ENCODE peak calls at places on chromosomes 4 and X, in four cellular contexts. X is HAP-1, I is adipocyte, L is HCT116. T is an unnamed sample.

GRCh38 chrX:68732906-68733493 is 85.5 kb downstream of the STARD8 start:
- DNase-seq in X (peak; percentile 88), L (peak; percentile 35), I (peak; percentile 25), T (peak; percentile 56)

GRCh38 chr4:15428611-15429010 is 778 bp downstream of the C1QTNF7 start:
- DNase-seq in L (no peak), I (peak; percentile 45), X (no peak), T (no peak)

GRCh38 chr4:137576437-137576836 is 44.1 kb upstream of the PCDH18 start:
- DNase-seq in I (peak; percentile 57), L (no peak), X (no peak), T (no peak)

GRCh38 chrX:40947276-40947675 is 138.0 kb upstream of the USP9X start:
- DNase-seq in L (no peak), I (peak; percentile 55), X (no peak), T (no peak)

GRCh38 chrX:115560978-115561604 is at the start of gene PLS3:
- DNase-seq in L (peak; percentile 77), X (peak; percentile 96), I (peak; percentile 86), T (no peak)

GRCh38 chr4:79442422-79442821 is 34.4 kb upstream of the GK2 start:
- DNase-seq in X (no peak), L (no peak), I (no peak), T (no peak)

GRCh38 chr4:155591784-155592567 is 74.7 kb upstream of the GUCY1A1 start:
- DNase-seq in I (no peak), X (no peak), L (no peak), T (no peak)

GRCh38 chr4:33200377-33200776 is 2480.2 kb downstream of the PCDH7 start:
- DNase-seq in X (no peak), L (no peak), I (peak; percentile 11), T (no peak)

GRCh38 chrX:119036369-119037029 is 36.3 kb upstream of the CT47C1 start:
- DNase-seq in L (no peak), I (peak; percentile 6), X (no peak), T (no peak)

GRCh38 chr4:107839166-107839565 is 14.4 kb downstream of the SGMS2 start:
- DNase-seq in X (no peak), L (no peak), I (no peak), T (no peak)

GRCh38 chrX:148609766-148610698 is 109.6 kb downstream of the AFF2 start:
- DNase-seq in L (no peak), I (no peak), X (peak; percentile 52), T (no peak)

GRCh38 chr4:93660036-93660435 is 168.5 kb upstream of the ATOH1 start:
- DNase-seq in L (no peak), X (no peak), I (no peak), T (no peak)

GRCh38 chr4:37389967-37390580 is 145.5 kb downstream of the NWD2 start:
- DNase-seq in L (peak; percentile 48), I (peak; percentile 68), X (peak; percentile 63), T (no peak)

GRCh38 chrX:74325130-74326059 is 21.4 kb downstream of the ZCCHC13 start:
- DNase-seq in X (peak; percentile 67), L (no peak), I (no peak), T (no peak)

GRCh38 chrX:134454506-134454905 is 5.5 kb upstream of the HPRT1 start:
- DNase-seq in X (no peak), I (no peak), L (no peak), T (no peak)

GRCh38 chr4:109303141-109303499 is 662 bp upstream of the COL25A1 start:
- DNase-seq in I (peak; percentile 19), X (no peak), L (no peak), T (no peak)

GRCh38 chr4:177309525-177310371 is at the start of gene NEIL3:
- DNase-seq in I (peak; percentile 95), L (peak; percentile 73), X (peak; percentile 97), T (peak; percentile 92)

GRCh38 chr4:58809366-58809765 is 1699.2 kb upstream of the IGFBP7 start:
- DNase-seq in L (no peak), X (no peak), I (no peak), T (no peak)

GRCh38 chr4:155807021-155807420 is 48.2 kb downstream of the GUCY1B1 start:
- DNase-seq in I (peak; percentile 66), X (no peak), L (no peak), T (no peak)

GRCh38 chrX:137166591-137166990 is 132.8 kb upstream of the GPR101 start:
- DNase-seq in I (no peak), L (no peak), X (peak; percentile 67), T (no peak)

GRCh38 chr4:71074452-71075299 is 81.2 kb downstream of the DCK start:
- DNase-seq in X (no peak), I (no peak), L (no peak), T (no peak)

GRCh38 chr4:113255628-113256027 is 206.2 kb downstream of the ANK2 start:
- DNase-seq in L (no peak), X (no peak), I (no peak), T (no peak)

GRCh38 chr4:111632752-111633151 is 512.5 kb upstream of the FAM241A start:
- DNase-seq in L (no peak), X (no peak), I (no peak), T (no peak)

GRCh38 chr4:2761035-2761923 is 5.1 kb upstream of the TNIP2 start:
- DNase-seq in L (no peak), X (no peak), I (peak; percentile 34), T (no peak)

GRCh38 chrX:119682019-119682989 is 10.7 kb downstream of the SEPTIN6 start:
- DNase-seq in X (no peak), I (no peak), L (no peak), T (no peak)

GRCh38 chrX:153477901-153478300 is 7.5 kb upstream of the HAUS7 start:
- DNase-seq in L (no peak), X (no peak), I (no peak), T (no peak)

GRCh38 chr4:40525811-40526598 is 103.7 kb downstream of the RBM47 start:
- DNase-seq in I (peak; percentile 94), L (peak; percentile 51), X (peak; percentile 56), T (no peak)

GRCh38 chrX:138847930-138848329 is 136.4 kb upstream of the FGF13 start:
- DNase-seq in L (no peak), X (no peak), I (no peak), T (no peak)

GRCh38 chr4:157204634-157205244 is 15.8 kb upstream of the GRIA2 start:
- DNase-seq in I (no peak), L (peak; percentile 13), X (peak; percentile 73), T (no peak)

GRCh38 chrX:55033429-55033828 is 2.7 kb upstream of the ALAS2 start:
- DNase-seq in I (no peak), L (no peak), X (no peak), T (no peak)

GRCh38 chrX:55026840-55027239 is 3.9 kb downstream of the ALAS2 start:
- DNase-seq in I (no peak), L (no peak), X (no peak), T (no peak)

GRCh38 chrX:55028040-55028439 is 2.7 kb downstream of the ALAS2 start:
- DNase-seq in X (no peak), L (no peak), I (no peak), T (no peak)

GRCh38 chrX:55026143-55026542 is 4.6 kb downstream of the ALAS2 start:
- DNase-seq in L (no peak), I (no peak), X (no peak), T (no peak)

GRCh38 chrX:55030490-55031285 is at the start of gene ALAS2:
- DNase-seq in L (no peak), X (no peak), I (no peak), T (no peak)
- H3K9me3 ChIP-seq in L (no peaks in the 10 kb centered on the region), X (no peaks in the 10 kb centered on the region), I (peaks cover 9% of the 10 kb centered on the region), T (no peaks in the 10 kb centered on the region)

DNA sequence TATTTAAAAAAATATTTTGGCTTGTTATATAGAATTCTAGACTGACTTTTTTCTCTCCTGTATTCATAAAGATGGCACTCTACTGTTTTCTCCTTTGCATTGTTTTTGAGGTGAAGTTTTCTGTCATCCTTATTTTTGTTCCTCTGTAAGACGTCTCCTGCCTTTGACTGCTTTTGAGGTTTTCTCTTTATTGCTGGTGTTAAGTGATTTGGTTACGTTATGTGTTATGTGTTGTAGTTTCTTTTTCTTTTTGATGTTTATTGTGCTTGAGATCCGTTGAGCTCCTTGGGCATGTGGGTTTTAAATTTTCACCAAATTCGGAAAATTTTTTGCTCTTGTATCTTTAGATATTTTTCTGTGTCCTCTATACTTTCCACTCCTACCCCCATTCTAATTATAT is 50.0 kb downstream of the KDM6A start:
- DNase-seq in L (no peak), X (no peak), I (no peak), T (no peak)
- H3K9me3 ChIP-seq in L (no peaks in the 10 kb centered on the region), X (no peaks in the 10 kb centered on the region), I (no peaks in the 10 kb centered on the region), T (no peaks in the 10 kb centered on the region)

GRCh38 chrX:107574054-107574683 is 54.1 kb upstream of the PRPS1 start:
- DNase-seq in I (peak; percentile 60), X (no peak), L (no peak), T (no peak)

GRCh38 chrX:107574711-107575110 is 53.6 kb upstream of the PRPS1 start:
- DNase-seq in X (no peak), L (no peak), I (peak; percentile 35), T (no peak)

GRCh38 chrX:107576392-107576791 is 51.9 kb upstream of the PRPS1 start:
- DNase-seq in L (no peak), X (no peak), I (no peak), T (no peak)

GRCh38 chrX:107571296-107571998 is 56.9 kb upstream of the PRPS1 start:
- DNase-seq in L (peak; percentile 8), X (no peak), I (peak; percentile 72), T (no peak)

GRCh38 chrX:107573016-107573415 is 55.3 kb upstream of the PRPS1 start:
- DNase-seq in L (no peak), I (no peak), X (no peak), T (no peak)
- H3K9me3 ChIP-seq in L (no peaks in the 10 kb centered on the region), I (peaks cover 6% of the 10 kb centered on the region), X (no peaks in the 10 kb centered on the region), T (no peaks in the 10 kb centered on the region)

GRCh38 chrX:1029494-1029893 is 183.0 kb downstream of the CRLF2 start:
- DNase-seq in L (no peak), I (no peak), X (no peak), T (no peak)
- H3K9me3 ChIP-seq in L (no peaks in the 10 kb centered on the region), I (no peaks in the 10 kb centered on the region), X (no peaks in the 10 kb centered on the region), T (no peaks in the 10 kb centered on the region)

GRCh38 chr4:88356771-88357170 is 21.9 kb upstream of the HERC6 start:
- DNase-seq in L (no peak), I (no peak), X (no peak), T (no peak)

GRCh38 chr4:88352062-88352461 is 26.6 kb upstream of the HERC6 start:
- DNase-seq in X (peak; percentile 51), L (no peak), I (peak; percentile 83), T (no peak)

GRCh38 chr4:88353324-88353723 is 25.3 kb upstream of the HERC6 start:
- DNase-seq in L (no peak), I (no peak), X (no peak), T (no peak)

GRCh38 chr4:88350786-88351185 is 27.9 kb upstream of the HERC6 start:
- DNase-seq in I (no peak), X (no peak), L (no peak), T (no peak)
- H3K9me3 ChIP-seq in I (peaks cover 8% of the 10 kb centered on the region), X (no peaks in the 10 kb centered on the region), L (no peaks in the 10 kb centered on the region), T (no peaks in the 10 kb centered on the region)

DNA sequence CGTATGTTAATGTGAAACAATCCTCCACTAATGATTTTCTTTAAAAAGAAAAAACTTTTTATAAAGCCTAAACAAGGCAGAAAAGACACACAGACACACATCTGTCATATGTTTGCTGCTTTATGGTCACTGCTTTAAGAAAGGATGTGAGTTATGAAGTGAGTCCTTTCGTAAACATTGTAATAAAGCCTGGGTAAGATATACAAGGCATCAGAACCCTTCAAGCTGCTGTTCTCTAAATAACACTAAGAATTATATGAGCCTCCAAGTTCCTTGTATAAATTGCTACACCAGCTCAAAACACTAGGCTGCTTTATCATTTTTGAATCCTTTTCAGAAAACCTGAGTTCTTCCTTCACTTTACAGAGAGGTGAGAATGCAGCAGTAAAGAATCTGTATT is 81.6 kb downstream of the FBXO8 start:
- DNase-seq in L (no peak), X (no peak), I (no peak), T (no peak)
- H3K9me3 ChIP-seq in L (no peaks in the 10 kb centered on the region), X (no peaks in the 10 kb centered on the region), I (no peaks in the 10 kb centered on the region), T (no peaks in the 10 kb centered on the region)